ENCODE peak calls at places on chromosomes 2 and 18, in five cellular contexts. X, S, D, G and K are unnamed samples.

GRCh38 chr2:190634381-190634780 is 14.5 kb upstream of the NAB1 start:
- DNase-seq in X (peak; percentile 11), S (no peak), D (no peak), G (no peak), K (no peak)

GRCh38 chr18:76376668-76377358 is 118.2 kb downstream of the ZNF516 start:
- DNase-seq in G (no peak), X (peak; percentile 15), S (no peak), D (no peak), K (no peak)

GRCh38 chr2:157849591-157849990 is 26.5 kb downstream of the ACVR1 start:
- DNase-seq in S (no peak), D (no peak), G (no peak), X (no peak), K (no peak)

GRCh38 chr2:120855855-120856405 is 120.3 kb downstream of the GLI2 start:
- DNase-seq in G (no peak), D (no peak), X (no peak), S (no peak), K (no peak)

GRCh38 chr2:230346921-230347533 is 20.0 kb downstream of the SP140L start:
- DNase-seq in G (no peak), S (no peak), X (no peak), D (no peak), K (no peak)

GRCh38 chr2:26670171-26670570 is 22.4 kb upstream of the KCNK3 start:
- DNase-seq in S (no peak), G (no peak), X (no peak), D (no peak), K (no peak)

GRCh38 chr2:157895531-157895930 is 19.4 kb upstream of the ACVR1 start:
- DNase-seq in S (no peak), D (no peak), X (no peak), G (no peak), K (no peak)

GRCh38 chr2:19035238-19035637 is 323.2 kb downstream of the OSR1 start:
- DNase-seq in D (no peak), G (no peak), X (peak; percentile 89), S (no peak), K (no peak)

GRCh38 chr2:12803616-12804015 is 86.9 kb downstream of the TRIB2 start:
- DNase-seq in X (no peak), S (no peak), D (no peak), G (no peak), K (no peak)

GRCh38 chr2:118475622-118476021 is 371.8 kb downstream of the EN1 start:
- DNase-seq in X (no peak), D (no peak), G (no peak), S (no peak), K (no peak)

GRCh38 chr2:10538224-10538894 is 90.2 kb upstream of the ODC1 start:
- DNase-seq in X (peak; percentile 21), D (peak; percentile 44), S (no peak), G (peak; percentile 87), K (peak; percentile 91)

GRCh38 chr2:96888082-96889011 is 18.5 kb upstream of the SEMA4C start:
- DNase-seq in D (no peak), G (no peak), S (no peak), X (no peak), K (no peak)

GRCh38 chr2:230866704-230867561 is 2.2 kb downstream of the ITM2C start:
- DNase-seq in D (no peak), X (peak; percentile 26), S (no peak), G (no peak), K (no peak)

GRCh38 chr2:238689331-238689730 is 158.6 kb upstream of the TWIST2 start:
- DNase-seq in D (no peak), S (no peak), X (no peak), G (no peak), K (no peak)

GRCh38 chr2:55099493-55099877 is 49.2 kb upstream of the RTN4 start:
- DNase-seq in D (no peak), X (no peak), S (no peak), G (no peak), K (no peak)

GRCh38 chr2:145743016-145743415 is 1223.1 kb upstream of the ZEB2 start:
- DNase-seq in S (no peak), G (no peak), X (no peak), D (no peak), K (no peak)

GRCh38 chr2:67600946-67601345 is 203.8 kb downstream of the ETAA1 start:
- DNase-seq in D (peak; percentile 42), S (no peak), G (no peak), X (peak; percentile 66), K (peak; percentile 32)

GRCh38 chr2:236916181-236916580 is 169.5 kb upstream of the COPS8 start:
- DNase-seq in X (no peak), S (no peak), D (no peak), G (no peak), K (no peak)

GRCh38 chr2:12106440-12107080 is 360.1 kb downstream of the LPIN1 start:
- DNase-seq in X (peak; percentile 99), D (peak; percentile 97), S (no peak), G (peak; percentile 55), K (peak; percentile 92)

GRCh38 chr2:18435425-18436037 is 124.9 kb downstream of the RDH14 start:
- DNase-seq in G (no peak), X (peak; percentile 82), S (peak; percentile 26), D (no peak), K (no peak)

GRCh38 chr2:236085647-236086046 is 82.5 kb downstream of the GBX2 start:
- DNase-seq in D (no peak), S (no peak), X (no peak), G (no peak), K (no peak)

GRCh38 chr2:190986221-190986953 is 27.6 kb downstream of the STAT1 start:
- DNase-seq in X (no peak), G (no peak), S (peak; percentile 25), D (no peak), K (no peak)

GRCh38 chr2:11602563-11603182 is 67.3 kb downstream of the NTSR2 start:
- DNase-seq in D (no peak), G (no peak), X (no peak), S (no peak), K (no peak)

GRCh38 chr2:55019547-55020258 is 30.5 kb downstream of the RTN4 start:
- DNase-seq in D (no peak), G (no peak), S (no peak), X (no peak), K (no peak)

GRCh38 chr2:154614906-154615305 is 83.6 kb upstream of the KCNJ3 start:
- DNase-seq in X (no peak), D (no peak), S (no peak), G (no peak), K (no peak)

GRCh38 chr2:181041661-181042060 is 61.3 kb downstream of the UBE2E3 start:
- DNase-seq in D (no peak), S (no peak), X (no peak), G (no peak), K (no peak)

GRCh38 chr2:206275274-206276160 is 1.1 kb downstream of the ZDBF2 start:
- DNase-seq in D (no peak), X (peak; percentile 49), G (no peak), S (peak; percentile 44), K (no peak)

GRCh38 chr2:188189356-188189755 is 102.3 kb upstream of the GULP1 start:
- DNase-seq in G (peak; percentile 53), S (no peak), D (peak; percentile 30), X (no peak), K (no peak)

GRCh38 chr2:31980674-31981356 is 30.0 kb downstream of the MEMO1 start:
- DNase-seq in G (no peak), X (peak; percentile 53), D (no peak), S (peak; percentile 30), K (no peak)

GRCh38 chr2:62014102-62014501 is 108.6 kb downstream of the COMMD1 start:
- DNase-seq in S (peak; percentile 16), G (no peak), X (peak; percentile 89), D (peak; percentile 13), K (no peak)